ENCODE peak calls at places on chromosomes 2 and 18, in nine cellular contexts. P, G, B, K, E, W, H, L and O are unnamed samples. For H3K4me1, H3K36me3 and H3K9me2, the result is how much of the 10 kb centered on the place peaks cover.

GRCh38 chr2:144946263-144946662 is 426.3 kb upstream of the ZEB2 start:
- DNase-seq in P (no peak), G (no peak), B (peak), K (no peak), E (no peak), W (no peak), H (no peak), L (no peak), O (no peak)

GRCh38 chr2:199085201-199085750 is 372.5 kb downstream of the SATB2 start:
- DNase-seq in P (no peak), G (no peak), B (peak), K (no peak), E (peak), W (no peak), H (no peak), L (no peak), O (no peak)

GRCh38 chr2:50556934-50557575 is 474.9 kb downstream of the NRXN1 start:
- DNase-seq in P (no peak), G (no peak), B (peak), K (no peak), E (no peak), W (no peak), H (no peak), L (no peak), O (no peak)

GRCh38 chr18:40673150-40673549 is 1281.9 kb upstream of the PIK3C3 start:
- DNase-seq in P (no peak), G (no peak), B (no peak), K (no peak), E (no peak), W (no peak), H (no peak), L (no peak), O (no peak)

GRCh38 chr2:112839407-112840067 is 3.0 kb upstream of the IL1B start:
- DNase-seq in P (no peak), G (no peak), B (peak), K (no peak), E (peak), W (no peak), H (no peak), L (no peak), O (peak)

GRCh38 chr18:62942578-62942977 is 227.2 kb downstream of the PHLPP1 start:
- DNase-seq in P (no peak), G (no peak), B (no peak), K (no peak), E (no peak), W (no peak), H (no peak), L (no peak), O (no peak)

GRCh38 chr2:134489732-134490384 is 228.9 kb downstream of the TMEM163 start:
- DNase-seq in P (peak), G (no peak), B (no peak), K (no peak), E (no peak), W (no peak), H (no peak), L (peak), O (no peak)

GRCh38 chr2:219344756-219345458 is 12.4 kb upstream of the RESP18 start:
- DNase-seq in P (no peak), G (peak), B (peak), K (no peak), E (peak), W (peak), H (no peak), L (no peak), O (no peak)

GRCh38 chr18:45127395-45127794 is 446.7 kb downstream of the SETBP1 start:
- DNase-seq in P (no peak), G (no peak), B (peak), K (no peak), E (no peak), W (no peak), H (no peak), L (no peak), O (no peak)

GRCh38 chr2:170369894-170370293 is 191.9 kb downstream of the MYO3B start:
- DNase-seq in P (peak), G (peak), B (peak), K (peak), E (peak), W (no peak), H (peak), L (peak), O (peak)

GRCh38 chr18:79900610-79901570 is 50.6 kb downstream of the SLC66A2 start:
- DNase-seq in P (no peak), G (no peak), B (no peak), K (no peak), E (no peak), W (no peak), H (no peak), L (no peak), O (no peak)

GRCh38 chr2:101349893-101350662 is 37.2 kb downstream of the CREG2 start:
- DNase-seq in P (no peak), G (peak), B (peak), K (no peak), E (peak), W (no peak), H (peak), L (no peak), O (no peak)

GRCh38 chr2:70516596-70516995 is 37.0 kb downstream of the TGFA start:
- DNase-seq in P (peak), G (no peak), B (peak), K (no peak), E (peak), W (no peak), H (no peak), L (no peak), O (peak)

GRCh38 chr2:56040189-56040588 is 116.6 kb upstream of the EFEMP1 start:
- DNase-seq in P (no peak), G (no peak), B (no peak), K (no peak), E (no peak), W (no peak), H (no peak), L (no peak), O (no peak)

GRCh38 chr2:207087046-207087902 is 78.5 kb downstream of the KLF7 start:
- DNase-seq in P (no peak), G (no peak), B (no peak), K (no peak), E (no peak), W (no peak), H (no peak), L (no peak), O (no peak)

GRCh38 chr2:207283356-207283755 is 117.6 kb upstream of the KLF7 start:
- DNase-seq in P (no peak), G (no peak), B (peak), K (no peak), E (no peak), W (no peak), H (no peak), L (no peak), O (peak)

GRCh38 chr2:120703330-120703994 is 32.2 kb upstream of the GLI2 start:
- DNase-seq in P (no peak), G (peak), B (peak), K (peak), E (peak), W (no peak), H (no peak), L (no peak), O (no peak)

GRCh38 chr2:9303528-9304225 is 97.1 kb downstream of the ASAP2 start:
- DNase-seq in P (no peak), G (no peak), B (no peak), K (no peak), E (no peak), W (no peak), H (no peak), L (no peak), O (no peak)

GRCh38 chr18:13280066-13280795 is 61.7 kb downstream of the LDLRAD4 start:
- DNase-seq in P (no peak), G (no peak), B (no peak), K (no peak), E (no peak), W (no peak), H (no peak), L (no peak), O (no peak)

GRCh38 chr2:20182241-20182931 is 42.5 kb downstream of the SDC1 start:
- DNase-seq in P (no peak), G (no peak), B (peak), K (no peak), E (peak), W (no peak), H (no peak), L (no peak), O (no peak)

GRCh38 chr2:150876201-150877085 is 385.2 kb downstream of the RBM43 start:
- DNase-seq in P (no peak), G (no peak), B (no peak), K (no peak), E (no peak), W (no peak), H (no peak), L (no peak), O (no peak)

GRCh38 chr2:233807966-233808892 is 30.1 kb downstream of the MROH2A start:
- DNase-seq in P (no peak), G (no peak), B (no peak), K (no peak), E (no peak), W (no peak), H (no peak), L (no peak), O (no peak)

GRCh38 chr2:187532333-187533120 is 21.7 kb downstream of the TFPI start:
- DNase-seq in P (no peak), G (no peak), B (no peak), K (no peak), E (no peak), W (no peak), H (no peak), L (no peak), O (no peak)

GRCh38 chr2:689877-690510 is 12.8 kb upstream of the TMEM18 start:
- DNase-seq in P (no peak), G (no peak), B (no peak), K (no peak), E (no peak), W (no peak), H (peak), L (no peak), O (peak)

GRCh38 chr18:6607348-6607747 is 122.2 kb upstream of the ARHGAP28 start:
- DNase-seq in P (no peak), G (no peak), B (no peak), K (no peak), E (no peak), W (no peak), H (no peak), L (no peak), O (no peak)

GRCh38 chr2:174166261-174166660 is 82.1 kb downstream of the OLA1 start:
- DNase-seq in P (no peak), G (no peak), B (no peak), K (no peak), E (peak), W (no peak), H (no peak), L (no peak), O (no peak)

GRCh38 chr2:223537669-223538601 is 64.2 kb downstream of the SCG2 start:
- DNase-seq in P (no peak), G (peak), B (peak), K (no peak), E (peak), W (peak), H (no peak), L (no peak), O (no peak)

GRCh38 chr2:71596011-71596410 is 142.7 kb downstream of the DYSF start:
- DNase-seq in P (no peak), G (peak), B (no peak), K (no peak), E (no peak), W (no peak), H (no peak), L (no peak), O (no peak)

GRCh38 chr2:3778841-3779505 is 75.6 kb downstream of the DCDC2C start:
- DNase-seq in P (no peak), G (no peak), B (no peak), K (no peak), E (no peak), W (no peak), H (no peak), L (no peak), O (no peak)

GRCh38 chr2:134333646-134334189 is 79.8 kb downstream of the MGAT5 start:
- DNase-seq in P (no peak), G (peak), B (peak), K (no peak), E (no peak), W (no peak), H (no peak), L (no peak), O (no peak)

GRCh38 chr2:57906152-57906732 is 140.4 kb upstream of the VRK2 start:
- DNase-seq in P (peak), G (peak), B (peak), K (no peak), E (peak), W (peak), H (peak), L (peak), O (peak)

GRCh38 chr18:26416652-26417150 is 131.7 kb downstream of the KCTD1 start:
- DNase-seq in P (no peak), G (no peak), B (no peak), K (no peak), E (no peak), W (no peak), H (no peak), L (no peak), O (no peak)

GRCh38 chr2:228658998-228659397 is 477.5 kb upstream of the SPHKAP start:
- DNase-seq in P (no peak), G (no peak), B (peak), K (no peak), E (peak), W (no peak), H (no peak), L (no peak), O (no peak)

GRCh38 chr2:240795468-240795867 is 24.6 kb downstream of the KIF1A start:
- DNase-seq in P (no peak), G (no peak), B (no peak), K (no peak), E (no peak), W (no peak), H (no peak), L (no peak), O (no peak)
- H3K4me1 ChIP-seq in P (under half), G (under half), B (under half), K (under half), E (under half), W (under half), H (under half), L (under half), O (under half)

GRCh38 chr18:8732442-8733360 is 27.3 kb downstream of the MTCL1 start:
- DNase-seq in P (no peak), G (no peak), B (no peak), K (no peak), E (no peak), W (no peak), H (no peak), L (peak), O (no peak)

GRCh38 chr18:8730080-8730827 is 24.9 kb downstream of the MTCL1 start:
- DNase-seq in P (no peak), G (peak), B (no peak), K (peak), E (peak), W (peak), H (no peak), L (no peak), O (no peak)

GRCh38 chr18:8734496-8734895 is 29.1 kb downstream of the MTCL1 start:
- DNase-seq in P (no peak), G (no peak), B (no peak), K (no peak), E (no peak), W (no peak), H (no peak), L (no peak), O (no peak)

GRCh38 chr18:8735274-8735673 is 29.9 kb downstream of the MTCL1 start:
- DNase-seq in P (no peak), G (no peak), B (no peak), K (no peak), E (no peak), W (no peak), H (no peak), L (peak), O (no peak)
- H3K36me3 ChIP-seq in P (half or more), G (under half), B (under half), K (under half), E (under half), W (under half), H (under half), L (under half), O (under half)

GRCh38 chr18:68354176-68354575 is 360.7 kb downstream of the TMX3 start:
- DNase-seq in P (no peak), G (no peak), B (no peak), K (no peak), E (no peak), W (no peak), H (no peak), L (no peak), O (no peak)
- H3K9me2 ChIP-seq in P (under half), G (under half), B (under half), K (under half), E (under half), W (under half), H (under half), L (under half), O (under half)

GRCh38 chr2:160221391-160222276 is 21.6 kb upstream of the ITGB6 start:
- DNase-seq in P (no peak), G (peak), B (peak), K (no peak), E (peak), W (peak), H (no peak), L (no peak), O (no peak)

GRCh38 chr2:160224507-160224906 is 24.4 kb upstream of the ITGB6 start:
- DNase-seq in P (no peak), G (no peak), B (peak), K (no peak), E (no peak), W (no peak), H (no peak), L (no peak), O (no peak)

GRCh38 chr2:160222546-160223281 is 22.6 kb upstream of the ITGB6 start:
- DNase-seq in P (no peak), G (peak), B (no peak), K (no peak), E (peak), W (peak), H (no peak), L (no peak), O (no peak)

GRCh38 chr2:160224060-160224459 is 24.0 kb upstream of the ITGB6 start:
- DNase-seq in P (no peak), G (peak), B (peak), K (peak), E (peak), W (peak), H (peak), L (no peak), O (no peak)

GRCh38 chr2:160223560-160223959 is 23.5 kb upstream of the ITGB6 start:
- DNase-seq in P (no peak), G (no peak), B (no peak), K (no peak), E (no peak), W (no peak), H (no peak), L (no peak), O (no peak)
- H3K4me1 ChIP-seq in P (under half), G (half or more), B (half or more), K (half or more), E (half or more), W (half or more), H (under half), L (under half), O (under half)

GRCh38 chr2:95091885-95092555 is 29.6 kb downstream of the MRPS5 start:
- DNase-seq in P (no peak), G (no peak), B (no peak), K (no peak), E (no peak), W (peak), H (no peak), L (no peak), O (no peak)

GRCh38 chr2:95082479-95082878 is 39.1 kb downstream of the MRPS5 start:
- DNase-seq in P (no peak), G (no peak), B (peak), K (no peak), E (peak), W (no peak), H (no peak), L (no peak), O (no peak)

GRCh38 chr2:95086017-95086416 is 35.6 kb downstream of the MRPS5 start:
- DNase-seq in P (no peak), G (no peak), B (no peak), K (no peak), E (no peak), W (no peak), H (no peak), L (no peak), O (no peak)

DNA sequence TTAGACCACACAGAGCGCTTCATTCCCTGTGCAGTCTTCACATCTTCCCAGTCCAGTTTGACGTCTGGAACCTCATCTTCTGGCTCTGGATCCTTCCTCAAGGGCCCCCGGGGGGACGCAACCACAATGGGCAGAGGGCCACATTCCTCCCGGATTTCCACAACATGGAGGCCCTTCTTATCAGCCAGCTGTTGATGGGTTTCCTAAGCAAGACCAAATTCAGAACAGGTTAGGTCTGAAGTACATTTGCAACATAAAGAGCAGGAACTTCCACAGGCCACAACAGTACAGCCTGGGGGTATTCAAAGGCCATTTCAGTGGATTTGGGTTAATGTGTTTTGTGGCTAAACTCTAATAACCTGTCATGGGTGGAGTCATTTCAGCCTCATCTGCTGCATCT is 34.2 kb downstream of the MRPS5 start:
- DNase-seq in P (no peak), G (no peak), B (no peak), K (no peak), E (no peak), W (no peak), H (no peak), L (peak), O (no peak)
- H3K36me3 ChIP-seq in P (half or more), G (under half), B (under half), K (under half), E (under half), W (under half), H (under half), L (under half), O (under half)

GRCh38 chr2:31467426-31467825 is 52.9 kb upstream of the XDH start:
- DNase-seq in P (no peak), G (no peak), B (no peak), K (no peak), E (no peak), W (peak), H (no peak), L (no peak), O (no peak)
- H3K9me2 ChIP-seq in P (under half), G (under half), B (under half), K (under half), E (under half), W (under half), H (under half), L (under half), O (under half)